ENCODE peak calls at places on chromosomes 4 and X, in six cellular contexts. I is cardiac muscle cell, F is neuronal stem cell, K is stomach, A is aorta, P is WERI-Rb-1. T is an unnamed sample.

GRCh38 chrX:150841466-150842197 is 56.8 kb downstream of the CD99L2 start:
- DNase-seq in I (no peak), F (no peak), K (no peak), A (no peak), P (no peak), T (no peak)

GRCh38 chrX:53990201-53990600 is 54.1 kb downstream of the PHF8 start:
- DNase-seq in I (no peak), F (no peak), K (no peak), A (no peak), P (no peak), T (no peak)

GRCh38 chrX:83759872-83760271 is 101.1 kb upstream of the CYLC1 start:
- DNase-seq in I (peak; percentile 44), F (peak; percentile 23), K (no peak), A (no peak), P (no peak), T (no peak)

GRCh38 chrX:13371191-13371590 is 51.3 kb upstream of the ATXN3L start:
- DNase-seq in I (no peak), F (no peak), K (no peak), A (no peak), P (no peak), T (no peak)

GRCh38 chrX:10972731-10973130 is 138.4 kb upstream of the HCCS start:
- DNase-seq in I (no peak), F (no peak), K (no peak), A (no peak), P (no peak), T (no peak)

GRCh38 chrX:41559662-41560061 is 112.5 kb downstream of the NYX start:
- DNase-seq in I (no peak), F (no peak), K (no peak), A (no peak), P (no peak), T (no peak)

GRCh38 chrX:22686138-22686541 is 313.6 kb upstream of the DDX53 start:
- DNase-seq in I (peak; percentile 4), F (no peak), K (no peak), A (no peak), P (no peak), T (no peak)

GRCh38 chr4:55364691-55365346 is 18.8 kb downstream of the SRD5A3 start:
- DNase-seq in I (no peak), F (no peak), K (no peak), A (no peak), P (no peak), T (no peak)

GRCh38 chr4:156933633-156934258 is 37.9 kb downstream of the PDGFC start:
- DNase-seq in I (no peak), F (no peak), K (no peak), A (no peak), P (no peak), T (no peak)

GRCh38 chr4:93183589-93183988 is 645.0 kb upstream of the ATOH1 start:
- DNase-seq in I (peak; percentile 62), F (no peak), K (no peak), A (no peak), P (no peak), T (no peak)

GRCh38 chr4:20687894-20688293 is 12.4 kb upstream of the PACRGL start:
- DNase-seq in I (no peak), F (no peak), K (no peak), A (no peak), P (no peak), T (no peak)

GRCh38 chrX:39580043-39580442 is 517.7 kb downstream of the BCOR start:
- DNase-seq in I (no peak), F (no peak), K (no peak), A (no peak), P (no peak), T (no peak)

GRCh38 chr4:22237155-22237751 is 278.6 kb downstream of the ADGRA3 start:
- DNase-seq in I (peak; percentile 47), F (no peak), K (peak; percentile 68), A (no peak), P (peak; percentile 68), T (no peak)

GRCh38 chrX:149372861-149373260 is 132.2 kb downstream of the IDS start:
- DNase-seq in I (peak; percentile 43), F (no peak), K (no peak), A (no peak), P (no peak), T (no peak)

GRCh38 chr4:47829438-47829837 is 8.4 kb downstream of the CORIN start:
- DNase-seq in I (no peak), F (no peak), K (no peak), A (no peak), P (no peak), T (no peak)

GRCh38 chr4:3186609-3187008 is 62.4 kb upstream of the MSANTD1 start:
- DNase-seq in I (no peak), F (no peak), K (no peak), A (no peak), P (no peak), T (no peak)

GRCh38 chr4:3189459-3189858 is 59.5 kb upstream of the MSANTD1 start:
- DNase-seq in I (no peak), F (no peak), K (no peak), A (no peak), P (no peak), T (no peak)

GRCh38 chr4:3190549-3190948 is 58.4 kb upstream of the MSANTD1 start:
- DNase-seq in I (no peak), F (no peak), K (no peak), A (no peak), P (no peak), T (no peak)

GRCh38 chr4:3184725-3185124 is 64.2 kb upstream of the MSANTD1 start:
- DNase-seq in I (no peak), F (no peak), K (no peak), A (no peak), P (no peak), T (no peak)

DNA sequence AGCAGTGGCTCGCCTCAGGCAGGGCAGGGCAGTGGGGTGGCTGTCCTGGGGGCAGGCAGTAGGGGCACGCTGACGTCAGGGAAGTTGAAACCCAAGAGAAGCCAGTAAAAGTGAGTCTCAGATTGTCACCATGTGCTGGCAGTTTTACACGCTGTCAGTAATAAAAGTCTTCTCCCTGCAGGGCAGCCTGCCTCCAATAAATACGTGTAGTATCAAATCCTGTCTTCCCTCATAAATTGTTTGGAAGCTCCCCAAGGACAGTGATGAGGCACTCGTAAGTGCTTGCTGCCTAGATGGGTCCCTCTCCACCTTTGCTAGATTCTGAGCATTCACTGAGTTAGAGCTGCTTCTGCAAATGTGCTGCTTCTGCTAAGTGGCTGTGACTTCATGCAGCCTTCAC is 60.8 kb upstream of the MSANTD1 start:
- DNase-seq in I (no peak), F (no peak), K (no peak), A (no peak), P (no peak), T (no peak)
- H3K36me3 ChIP-seq in I (peaks cover 14% of the 10 kb centered on the region), F (peaks cover 92% of the 10 kb centered on the region), K (peaks cover 95% of the 10 kb centered on the region), A (peaks cover 8% of the 10 kb centered on the region), P (peaks cover 85% of the 10 kb centered on the region), T (peaks cover 25% of the 10 kb centered on the region)

GRCh38 chr4:24565054-24565453 is 19.3 kb downstream of the DHX15 start:
- DNase-seq in I (no peak), F (no peak), K (no peak), A (no peak), P (no peak), T (no peak)
- H3K36me3 ChIP-seq in I (peaks cover 9% of the 10 kb centered on the region), F (peaks cover 95% of the 10 kb centered on the region), K (peaks cover 30% of the 10 kb centered on the region), A (no peaks in the 10 kb centered on the region), P (peaks cover 70% of the 10 kb centered on the region), T (peaks cover 25% of the 10 kb centered on the region)

GRCh38 chrX:71292669-71293379 is 8.7 kb upstream of the ITGB1BP2 start:
- DNase-seq in I (no peak), F (no peak), K (no peak), A (no peak), P (no peak), T (no peak)
- H3K36me3 ChIP-seq in I (peaks cover 31% of the 10 kb centered on the region), F (peaks cover 94% of the 10 kb centered on the region), K (peaks cover 74% of the 10 kb centered on the region), A (peaks cover 1% of the 10 kb centered on the region), P (peaks cover 94% of the 10 kb centered on the region), T (peaks cover 74% of the 10 kb centered on the region)

DNA sequence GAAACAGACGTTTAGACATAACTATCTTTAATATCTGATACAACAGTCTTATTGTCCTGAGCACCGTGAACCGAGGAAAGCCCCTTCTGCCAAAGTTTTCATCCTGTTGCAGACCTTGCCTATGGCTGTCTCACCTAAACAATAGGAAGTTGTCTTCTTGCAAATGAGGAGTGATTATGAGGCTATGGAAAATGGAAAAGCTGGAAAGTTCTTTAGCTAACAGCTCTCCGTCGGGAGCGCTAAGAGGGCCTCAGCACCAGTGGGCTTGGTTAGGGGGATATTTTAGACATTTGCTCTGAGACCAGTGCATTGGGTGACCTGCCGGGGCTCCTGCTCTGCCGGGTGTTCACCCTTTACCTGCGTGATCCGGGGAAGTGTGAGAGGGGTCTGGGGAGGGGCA is 28.4 kb downstream of the TMEM131L start:
- DNase-seq in I (no peak), F (no peak), K (no peak), A (no peak), P (no peak), T (no peak)
- H3K36me3 ChIP-seq in I (no peaks in the 10 kb centered on the region), F (no peaks in the 10 kb centered on the region), K (no peaks in the 10 kb centered on the region), A (no peaks in the 10 kb centered on the region), P (no peaks in the 10 kb centered on the region), T (no peaks in the 10 kb centered on the region)

GRCh38 chrX:47169726-47170515 is 23.7 kb upstream of the UBA1 start:
- DNase-seq in I (no peak), F (no peak), K (peak; percentile 23), A (peak; percentile 64), P (no peak), T (no peak)

GRCh38 chrX:47170861-47171692 is 22.6 kb upstream of the UBA1 start:
- DNase-seq in I (no peak), F (no peak), K (peak; percentile 21), A (peak; percentile 24), P (no peak), T (no peak)

GRCh38 chrX:47172549-47172948 is 21.1 kb upstream of the UBA1 start:
- DNase-seq in I (no peak), F (no peak), K (peak; percentile 9), A (peak; percentile 41), P (no peak), T (no peak)

GRCh38 chrX:47172971-47173792 is 20.4 kb upstream of the UBA1 start:
- DNase-seq in I (no peak), F (no peak), K (peak; percentile 20), A (peak; percentile 19), P (no peak), T (no peak)

GRCh38 chrX:47171996-47172395 is 21.6 kb upstream of the UBA1 start:
- DNase-seq in I (no peak), F (no peak), K (peak; percentile 9), A (peak; percentile 7), P (no peak), T (no peak)
- H3K36me3 ChIP-seq in I (no peaks in the 10 kb centered on the region), F (peaks cover 76% of the 10 kb centered on the region), K (peaks cover 82% of the 10 kb centered on the region), A (peaks cover 2% of the 10 kb centered on the region), P (peaks cover 30% of the 10 kb centered on the region), T (peaks cover 68% of the 10 kb centered on the region)

T was measured in esophagus muscularis mucosa.